ENCODE peak calls at places on chromosomes 12 and 14, in six cellular contexts. U is CD4-positive, CD25-positive, alpha-beta regulatory T cell; B is HS-5; F is fibroblast of the aortic adventitia; D is CD4-positive, alpha-beta T cell; Q is GOT3. O is an unnamed sample.
A peak's percentile ranks its signal among the peaks of the same experiment; 100 is the strongest.

GRCh38 chr14:64604001-64604400 is 54.2 kb downstream of the PPP1R36 start:
- DNase-seq in D (no peak), U (no peak), B (no peak), Q (no peak), F (no peak), O (no peak)

GRCh38 chr12:16184691-16185090 is 92.8 kb downstream of the SLC15A5 start:
- DNase-seq in D (no peak), B (no peak), U (no peak), F (no peak), Q (no peak), O (no peak)

GRCh38 chr12:47236109-47236714 is 156.5 kb upstream of the AMIGO2 start:
- DNase-seq in D (no peak), B (peak; percentile 53), Q (no peak), F (peak; percentile 89), U (no peak), O (no peak)

GRCh38 chr12:57837779-57838562 is 8.6 kb downstream of the CTDSP2 start:
- DNase-seq in F (peak; percentile 84), B (peak; percentile 68), U (no peak), D (no peak), Q (no peak), O (no peak)

GRCh38 chr12:120944645-120945217 is 33.6 kb upstream of the HNF1A start:
- DNase-seq in D (peak; percentile 64), U (peak; percentile 23), Q (no peak), B (peak; percentile 10), F (peak; percentile 50), O (peak; percentile 46)

GRCh38 chr12:22626429-22626828 is 1.5 kb downstream of the ETNK1 start:
- DNase-seq in Q (no peak), F (peak; percentile 38), U (no peak), D (no peak), B (peak; percentile 10), O (no peak)

GRCh38 chr14:30283822-30284446 is 275.0 kb upstream of the G2E3 start:
- DNase-seq in D (no peak), F (peak; percentile 67), B (no peak), Q (no peak), U (no peak), O (no peak)

GRCh38 chr12:32671930-32672785 is 6.9 kb upstream of the DNM1L start:
- DNase-seq in D (no peak), Q (no peak), U (no peak), B (peak; percentile 80), F (peak; percentile 92), O (no peak)

GRCh38 chr12:117067638-117068037 is 31.6 kb downstream of the TESC start:
- DNase-seq in U (no peak), F (no peak), B (no peak), Q (no peak), D (no peak), O (no peak)